ENCODE peak calls at places on chromosomes 3 and 15, in four cellular contexts. Y is sigmoid colon, V is thoracic aorta, Q is left lung. C is an unnamed sample.

GRCh38 chr3:61632568-61633175 is 71.3 kb downstream of the PTPRG start:
- DNase-seq in V (no peak), Y (no peak), Q (no peak), C (no peak)

GRCh38 chr15:101115887-101116680 is 135.8 kb downstream of the CHSY1 start:
- DNase-seq in Y (peak), V (no peak), Q (peak), C (peak)

GRCh38 chr15:77486542-77487478 is 66.1 kb downstream of the HMG20A start:
- DNase-seq in V (no peak), Y (no peak), Q (no peak), C (no peak)

GRCh38 chr3:105653868-105654267 is 214.9 kb downstream of the CBLB start:
- DNase-seq in Q (no peak), Y (no peak), V (no peak), C (no peak)

GRCh38 chr3:50256978-50257890 is 11.7 kb upstream of the SEMA3B start:
- DNase-seq in Q (no peak), Y (no peak), V (no peak), C (no peak)

GRCh38 chr3:108292905-108293328 is 3.4 kb upstream of the HHLA2 start:
- DNase-seq in Y (no peak), Q (no peak), V (no peak), C (no peak)

GRCh38 chr3:136818191-136818850 is 605 bp upstream of the SLC35G2 start:
- DNase-seq in Y (peak), V (peak), Q (peak), C (peak)

GRCh38 chr15:74621936-74622335 is 6.3 kb downstream of the CLK3 start:
- DNase-seq in Q (no peak), Y (no peak), V (no peak), C (no peak)

GRCh38 chr15:33089878-33090757 is 104.4 kb downstream of the FMN1 start:
- DNase-seq in V (no peak), Q (no peak), Y (no peak), C (no peak)

GRCh38 chr3:46114324-46114988 is 87.2 kb upstream of the XCR1 start:
- DNase-seq in Q (no peak), Y (no peak), V (no peak), C (no peak)

GRCh38 chr3:161069441-161070251 is 35.5 kb downstream of the B3GALNT1 start:
- DNase-seq in Y (no peak), V (peak), Q (no peak), C (peak)

GRCh38 chr3:48957006-48957705 is 32.9 kb upstream of the P4HTM start:
- DNase-seq in Q (no peak), V (no peak), Y (no peak), C (no peak)

GRCh38 chr15:95559875-95560394 is 770.6 kb upstream of the NR2F2 start:
- DNase-seq in Y (no peak), V (no peak), Q (no peak), C (peak)

GRCh38 chr3:129305592-129306091 is 27.0 kb downstream of the HMCES start:
- DNase-seq in V (peak), Q (peak), Y (peak), C (peak)

GRCh38 chr15:64029111-64029510 is 17.2 kb downstream of the DAPK2 start:
- DNase-seq in Y (no peak), Q (no peak), V (no peak), C (no peak)

GRCh38 chr15:70068783-70069565 is 28.7 kb downstream of the TLE3 start:
- DNase-seq in Y (peak), V (no peak), Q (no peak), C (no peak)

GRCh38 chr15:75452364-75452967 is 976 bp upstream of the SIN3A start:
- DNase-seq in Q (peak), V (peak), Y (peak), C (peak)

GRCh38 chr15:60328852-60329443 is 68.8 kb downstream of the ANXA2 start:
- DNase-seq in V (no peak), Q (no peak), Y (no peak), C (no peak)

GRCh38 chr15:76991741-76992645 is 2.9 kb upstream of the PSTPIP1 start:
- DNase-seq in V (no peak), Y (peak), Q (peak), C (peak)

GRCh38 chr3:188320757-188321156 is 166.8 kb downstream of the LPP start:
- DNase-seq in V (no peak), Y (no peak), Q (no peak), C (no peak)

GRCh38 chr3:142866841-142867631 is 21.8 kb downstream of the PCOLCE2 start:
- DNase-seq in Y (no peak), V (no peak), Q (no peak), C (no peak)

GRCh38 chr3:41041899-41042298 is 157.4 kb upstream of the CTNNB1 start:
- DNase-seq in Q (no peak), Y (no peak), V (no peak), C (no peak)

GRCh38 chr3:134001251-134001650 is 28.5 kb downstream of the SLCO2A1 start:
- DNase-seq in Y (peak), Q (no peak), V (no peak), C (no peak)

GRCh38 chr15:78969687-78970349 is 25.0 kb upstream of the CTSH start:
- DNase-seq in Q (no peak), Y (no peak), V (no peak), C (no peak)

GRCh38 chr15:58584789-58585461 is 153.1 kb downstream of the LIPC start:
- DNase-seq in Q (no peak), V (no peak), Y (no peak), C (no peak)

GRCh38 chr3:119211803-119212202 is 28.9 kb downstream of the B4GALT4 start:
- DNase-seq in Y (no peak), Q (no peak), V (no peak), C (no peak)

GRCh38 chr3:183252973-183253363 is at the start of gene B3GNT5:
- DNase-seq in V (no peak), Q (peak), Y (peak), C (no peak)

GRCh38 chr3:180383332-180384020 is 218.5 kb upstream of the TTC14 start:
- DNase-seq in Y (no peak), V (no peak), Q (no peak), C (no peak)
- H3K4me3 ChIP-seq in Y (no peak), V (no peak), Q (no peak), C (no peak)

GRCh38 chr3:181791380-181791779 is 79.7 kb downstream of the SOX2 start:
- DNase-seq in Y (no peak), Q (no peak), V (no peak), C (no peak)
- H3K27ac ChIP-seq in Y (no peak), Q (no peak), V (peak), C (peak)

GRCh38 chr15:62291262-62291661 is 126.2 kb upstream of the C2CD4B start:
- DNase-seq in V (no peak), Y (no peak), Q (no peak), C (no peak)
- H3K4me3 ChIP-seq in V (no peak), Y (no peak), Q (no peak), C (no peak)

GRCh38 chr3:178036745-178037144 is 499.5 kb upstream of the KCNMB2 start:
- DNase-seq in V (no peak), Y (no peak), Q (no peak), C (no peak)
- H3K27ac ChIP-seq in V (peak), Y (no peak), Q (no peak), C (no peak)